ENCODE peak calls at places on chromosomes 1 and 21, in four cellular contexts. One of them, this sample, is unnamed.

GRCh38 chr1:157496121-157496526 is 56.2 kb downstream of the FCRL5 start:
- DNase-seq in GM12878: no peak
- DNase-seq in K562: peak
- DNase-seq in HepG2: peak
- DNase-seq in this sample: peak

GRCh38 chr1:189424746-189425331 is 1052.8 kb downstream of the BRINP3 start:
- DNase-seq in K562: no peak
- DNase-seq in HepG2: no peak
- DNase-seq in GM12878: no peak
- DNase-seq in this sample: no peak

GRCh38 chr1:20149601-20150325 is 10.6 kb downstream of the PLA2G2F start:
- DNase-seq in GM12878: no peak
- DNase-seq in K562: no peak
- DNase-seq in HepG2: no peak
- DNase-seq in this sample: no peak

GRCh38 chr1:8595919-8596318 is 221.5 kb downstream of the RERE start:
- DNase-seq in GM12878: peak
- DNase-seq in K562: no peak
- DNase-seq in HepG2: no peak
- DNase-seq in this sample: no peak

GRCh38 chr1:15261155-15262002 is 14.4 kb downstream of the FHAD1 start:
- DNase-seq in K562: no peak
- DNase-seq in GM12878: no peak
- DNase-seq in HepG2: peak
- DNase-seq in this sample: no peak

GRCh38 chr1:243628476-243628907 is 221.6 kb downstream of the AKT3 start:
- DNase-seq in HepG2: peak
- DNase-seq in K562: no peak
- DNase-seq in GM12878: no peak
- DNase-seq in this sample: no peak

GRCh38 chr1:48677306-48678287 is 99.1 kb downstream of the BEND5 start:
- DNase-seq in K562: peak
- DNase-seq in HepG2: peak
- DNase-seq in GM12878: no peak
- DNase-seq in this sample: peak

GRCh38 chr21:23963454-23963853 is 1643.8 kb downstream of the MRPL39 start:
- DNase-seq in K562: no peak
- DNase-seq in GM12878: no peak
- DNase-seq in HepG2: no peak
- DNase-seq in this sample: no peak

GRCh38 chr1:65924471-65924870 is 131.8 kb downstream of the PDE4B start:
- DNase-seq in HepG2: no peak
- DNase-seq in K562: no peak
- DNase-seq in GM12878: no peak
- DNase-seq in this sample: no peak

GRCh38 chr1:30028939-30029338 is 694.4 kb downstream of the MATN1 start:
- DNase-seq in K562: no peak
- DNase-seq in GM12878: no peak
- DNase-seq in HepG2: no peak
- DNase-seq in this sample: no peak

GRCh38 chr1:25566730-25567341 is 23.4 kb downstream of the LDLRAP1 start:
- DNase-seq in K562: no peak
- DNase-seq in HepG2: no peak
- DNase-seq in GM12878: no peak
- DNase-seq in this sample: no peak

GRCh38 chr21:38945536-38946245 is 140.0 kb downstream of the ETS2 start:
- DNase-seq in K562: no peak
- DNase-seq in GM12878: no peak
- DNase-seq in HepG2: no peak
- DNase-seq in this sample: peak

GRCh38 chr1:108028841-108029401 is 63.9 kb upstream of the VAV3 start:
- DNase-seq in HepG2: no peak
- DNase-seq in K562: no peak
- DNase-seq in GM12878: no peak
- DNase-seq in this sample: no peak

GRCh38 chr1:58005212-58005611 is 541.3 kb downstream of the OMA1 start:
- DNase-seq in HepG2: no peak
- DNase-seq in K562: no peak
- DNase-seq in GM12878: no peak
- DNase-seq in this sample: no peak

GRCh38 chr1:4513326-4514114 is 140.9 kb upstream of the AJAP1 start:
- DNase-seq in K562: no peak
- DNase-seq in HepG2: no peak
- DNase-seq in GM12878: no peak
- DNase-seq in this sample: no peak

GRCh38 chr1:183030053-183030452 is 6.8 kb downstream of the LAMC1 start:
- DNase-seq in GM12878: no peak
- DNase-seq in K562: no peak
- DNase-seq in HepG2: peak
- DNase-seq in this sample: no peak

GRCh38 chr1:180974236-180974635 is 48.4 kb downstream of the STX6 start:
- DNase-seq in K562: no peak
- DNase-seq in HepG2: no peak
- DNase-seq in GM12878: no peak
- DNase-seq in this sample: no peak

GRCh38 chr1:82838066-82838465 is 1037.3 kb downstream of the ADGRL2 start:
- DNase-seq in GM12878: no peak
- DNase-seq in K562: no peak
- DNase-seq in HepG2: no peak
- DNase-seq in this sample: no peak

GRCh38 chr1:115746021-115746690 is 22.4 kb downstream of the CASQ2 start:
- DNase-seq in GM12878: no peak
- DNase-seq in K562: no peak
- DNase-seq in HepG2: no peak
- DNase-seq in this sample: no peak

GRCh38 chr1:221497051-221497450 is 244.8 kb downstream of the DUSP10 start:
- DNase-seq in HepG2: no peak
- DNase-seq in K562: no peak
- DNase-seq in GM12878: no peak
- DNase-seq in this sample: no peak

GRCh38 chr21:40696246-40696645 is 150.7 kb downstream of the DSCAM start:
- DNase-seq in HepG2: no peak
- DNase-seq in GM12878: no peak
- DNase-seq in K562: no peak
- DNase-seq in this sample: no peak

GRCh38 chr1:75690547-75690946 is 34.0 kb upstream of the ACADM start:
- DNase-seq in HepG2: no peak
- DNase-seq in K562: no peak
- DNase-seq in GM12878: no peak
- DNase-seq in this sample: no peak

GRCh38 chr1:21324368-21325137 is 34.3 kb upstream of the ECE1 start:
- DNase-seq in K562: peak
- DNase-seq in HepG2: no peak
- DNase-seq in GM12878: peak
- DNase-seq in this sample: no peak
- TF ChIP-seq SP1 in K562: peak
- TF ChIP-seq SP1 in HepG2: no peak
- TF ChIP-seq SP1 in GM12878: no peak
- TF ChIP-seq SP1 in this sample: no peak

GRCh38 chr1:91755888-91756287 is 130.1 kb downstream of the TGFBR3 start:
- DNase-seq in HepG2: no peak
- DNase-seq in GM12878: no peak
- DNase-seq in K562: no peak
- DNase-seq in this sample: no peak
- TF ChIP-seq BHLHE40 in HepG2: no peak
- TF ChIP-seq BHLHE40 in GM12878: no peak
- TF ChIP-seq BHLHE40 in K562: no peak
- TF ChIP-seq BHLHE40 in this sample: no peak

GRCh38 chr1:204074274-204075115 is 1.6 kb downstream of the SOX13 start:
- DNase-seq in K562: no peak
- DNase-seq in HepG2: peak
- DNase-seq in GM12878: no peak
- DNase-seq in this sample: peak
- TF ChIP-seq FOXM1 in K562: no peak
- TF ChIP-seq FOXM1 in HepG2: no peak
- TF ChIP-seq FOXM1 in GM12878: no peak
- TF ChIP-seq FOXM1 in this sample: no peak

GRCh38 chr1:56212143-56212542 is 367.2 kb downstream of the PLPP3 start:
- DNase-seq in HepG2: no peak
- DNase-seq in GM12878: no peak
- DNase-seq in K562: no peak
- DNase-seq in this sample: no peak

GRCh38 chr1:56215086-56215485 is 364.3 kb downstream of the PLPP3 start:
- DNase-seq in K562: no peak
- DNase-seq in GM12878: no peak
- DNase-seq in HepG2: no peak
- DNase-seq in this sample: no peak

GRCh38 chr1:56216173-56216572 is 363.2 kb downstream of the PLPP3 start:
- DNase-seq in GM12878: no peak
- DNase-seq in HepG2: no peak
- DNase-seq in K562: no peak
- DNase-seq in this sample: no peak

GRCh38 chr1:56215771-56216170 is 363.6 kb downstream of the PLPP3 start:
- DNase-seq in HepG2: no peak
- DNase-seq in K562: no peak
- DNase-seq in GM12878: no peak
- DNase-seq in this sample: no peak
- TF ChIP-seq SP1 in HepG2: no peak
- TF ChIP-seq SP1 in K562: no peak
- TF ChIP-seq SP1 in GM12878: no peak
- TF ChIP-seq SP1 in this sample: no peak

GRCh38 chr1:52603301-52603675 is 1.1 kb downstream of the GPX7 start:
- DNase-seq in K562: no peak
- DNase-seq in HepG2: no peak
- DNase-seq in GM12878: no peak
- DNase-seq in this sample: no peak
- TF ChIP-seq BHLHE40 in K562: no peak
- TF ChIP-seq BHLHE40 in HepG2: no peak
- TF ChIP-seq BHLHE40 in GM12878: no peak
- TF ChIP-seq BHLHE40 in this sample: no peak

DNA sequence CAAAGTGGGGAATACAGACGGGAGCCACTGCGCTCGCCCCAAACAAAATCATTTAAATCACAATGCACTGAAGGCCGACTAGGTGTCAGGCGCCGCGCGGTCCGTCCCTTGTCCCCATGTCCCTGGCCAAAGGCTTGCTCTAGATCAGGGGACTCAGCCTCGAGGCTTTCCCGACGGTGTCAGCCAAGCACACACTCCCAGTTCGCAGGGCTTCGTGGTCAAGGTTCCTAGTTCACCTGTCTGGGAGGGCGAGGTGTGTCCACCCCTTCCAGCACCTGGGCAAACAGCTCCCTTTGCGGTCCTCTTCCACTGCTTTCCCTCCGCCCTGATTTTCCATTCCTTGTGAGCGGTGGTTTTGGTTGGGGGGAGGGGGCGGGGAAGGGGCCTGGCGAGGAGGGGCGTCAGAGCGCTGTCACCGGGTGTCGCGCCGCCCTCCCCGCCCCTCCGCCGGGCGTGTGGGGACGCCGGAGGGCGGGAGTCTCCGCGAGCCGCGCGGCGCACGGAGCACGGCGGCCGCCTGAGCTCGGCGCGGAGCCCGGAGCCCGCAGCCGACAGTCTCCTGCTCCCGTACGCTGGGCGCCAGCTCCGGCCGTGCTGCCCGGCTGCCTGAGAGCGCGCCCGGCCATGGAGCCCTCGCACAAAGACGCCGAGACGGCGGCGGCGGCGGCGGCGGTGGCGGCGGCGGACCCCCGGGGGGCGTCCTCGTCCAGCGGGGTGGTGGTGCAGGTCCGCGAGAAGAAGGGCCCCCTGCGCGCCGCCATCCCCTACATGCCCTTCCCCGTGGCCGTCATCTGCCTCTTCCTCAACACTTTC is at the start of gene STUM:
- DNase-seq in HepG2: no peak
- DNase-seq in K562: no peak
- DNase-seq in GM12878: no peak
- DNase-seq in this sample: peak
- TF ChIP-seq FOXM1 in HepG2: no peak
- TF ChIP-seq FOXM1 in K562: no peak
- TF ChIP-seq FOXM1 in GM12878: no peak
- TF ChIP-seq FOXM1 in this sample: peak

This sample was measured in HEK293T.